ENCODE peak calls at places on chromosomes 6 and 20, in ten cellular contexts. G is cerebellar cortex, Q is progenitor cell of endocrine pancreas, U is T-helper 9 cell, Z is globus pallidus, Y is HFFc6, W is NCI-H1694 treated with DMSO at 0.1 percent for 48 hours, O is hypothalamus, J is AG04450, B is uterus. V is an unnamed sample.

GRCh38 chr6:39169448-39170344 is 54.7 kb upstream of the SAYSD1 start:
- DNase-seq in G (no peak), Q (no peak), U (no peak), Z (no peak), Y (no peak), W (no peak), O (no peak), J (no peak), B (peak), V (peak)

GRCh38 chr20:53842301-53843099 is 227.9 kb downstream of the BCAS1 start:
- DNase-seq in G (no peak), Q (no peak), U (no peak), Z (no peak), Y (no peak), W (no peak), O (no peak), J (no peak), B (no peak), V (no peak)

GRCh38 chr6:20417819-20418218 is 16.1 kb downstream of the E2F3 start:
- DNase-seq in G (no peak), Q (no peak), U (no peak), Z (no peak), Y (no peak), W (no peak), O (no peak), J (no peak), B (no peak), V (no peak)

GRCh38 chr6:145829950-145830349 is 15.4 kb upstream of the FBXO30 start:
- DNase-seq in G (no peak), Q (no peak), U (no peak), Z (no peak), Y (no peak), W (no peak), O (no peak), J (no peak), B (no peak), V (no peak)

GRCh38 chr20:15596220-15596875 is 976.9 kb downstream of the KIF16B start:
- DNase-seq in G (no peak), Q (no peak), U (no peak), Z (no peak), Y (no peak), W (no peak), O (no peak), J (no peak), B (no peak), V (no peak)

GRCh38 chr6:151070666-151071065 is 169.1 kb upstream of the AKAP12 start:
- DNase-seq in G (no peak), Q (no peak), U (no peak), Z (no peak), Y (no peak), W (no peak), O (no peak), J (peak), B (no peak), V (no peak)

GRCh38 chr6:150883521-150883920 is 18.0 kb downstream of the MTHFD1L start:
- DNase-seq in G (no peak), Q (no peak), U (no peak), Z (no peak), Y (no peak), W (no peak), O (no peak), J (no peak), B (no peak), V (no peak)

GRCh38 chr20:33647603-33648395 is 14.3 kb upstream of the C20orf144 start:
- DNase-seq in G (no peak), Q (no peak), U (no peak), Z (no peak), Y (peak), W (no peak), O (no peak), J (no peak), B (no peak), V (no peak)

GRCh38 chr6:74447013-74447412 is 751.0 kb downstream of the CD109 start:
- DNase-seq in G (no peak), Q (no peak), U (no peak), Z (no peak), Y (peak), W (no peak), O (no peak), J (no peak), B (no peak), V (no peak)